ENCODE peak calls at places on chromosome 13, in four cellular contexts. T, E, Z and Q are unnamed samples.
A peak's percentile ranks its signal among the peaks of the same experiment; 100 is the strongest.

GRCh38 chr13:23509781-23510543 is 60.2 kb upstream of the TNFRSF19 start:
- DNase-seq in T (no peak), E (no peak), Z (peak; percentile 69), Q (no peak)

GRCh38 chr13:95153647-95154405 is 147.4 kb downstream of the ABCC4 start:
- DNase-seq in T (no peak), E (no peak), Z (peak; percentile 44), Q (no peak)

GRCh38 chr13:24456396-24456795 is 56.2 kb downstream of the PARP4 start:
- DNase-seq in T (no peak), E (no peak), Z (no peak), Q (no peak)

GRCh38 chr13:43805071-43805468 is 18.3 kb upstream of the ENOX1 start:
- DNase-seq in T (no peak), E (no peak), Z (peak; percentile 62), Q (no peak)

GRCh38 chr13:21234537-21234936 is 58.1 kb downstream of the MRPL57 start:
- DNase-seq in T (no peak), E (no peak), Z (no peak), Q (no peak)

GRCh38 chr13:104984296-104984818 is 1551.1 kb downstream of the EFNB2 start:
- DNase-seq in T (no peak), E (no peak), Z (peak; percentile 71), Q (no peak)

GRCh38 chr13:65435590-65435989 is 1794.5 kb downstream of the PCDH9 start:
- DNase-seq in T (no peak), E (no peak), Z (no peak), Q (no peak)

GRCh38 chr13:76903544-76904162 is 17.4 kb upstream of the KCTD12 start:
- DNase-seq in T (no peak), E (peak; percentile 59), Z (peak; percentile 87), Q (no peak)

GRCh38 chr13:100608906-100609305 is 20.3 kb upstream of the GGACT start:
- DNase-seq in T (no peak), E (no peak), Z (no peak), Q (no peak)

GRCh38 chr13:73936001-73936400 is 198.2 kb downstream of the KLF12 start:
- DNase-seq in T (no peak), E (no peak), Z (peak; percentile 7), Q (no peak)

GRCh38 chr13:92320323-92320722 is 906.3 kb upstream of the GPC6 start:
- DNase-seq in T (no peak), E (no peak), Z (no peak), Q (no peak)

GRCh38 chr13:101150998-101151397 is 265.3 kb downstream of the NALCN start:
- DNase-seq in T (no peak), E (no peak), Z (peak; percentile 3), Q (no peak)

GRCh38 chr13:79805317-79805716 is 324.4 kb downstream of the NDFIP2 start:
- DNase-seq in T (no peak), E (no peak), Z (no peak), Q (no peak)

GRCh38 chr13:94249512-94249911 is 230.0 kb downstream of the DCT start:
- DNase-seq in T (no peak), E (no peak), Z (peak; percentile 82), Q (no peak)

DNA sequence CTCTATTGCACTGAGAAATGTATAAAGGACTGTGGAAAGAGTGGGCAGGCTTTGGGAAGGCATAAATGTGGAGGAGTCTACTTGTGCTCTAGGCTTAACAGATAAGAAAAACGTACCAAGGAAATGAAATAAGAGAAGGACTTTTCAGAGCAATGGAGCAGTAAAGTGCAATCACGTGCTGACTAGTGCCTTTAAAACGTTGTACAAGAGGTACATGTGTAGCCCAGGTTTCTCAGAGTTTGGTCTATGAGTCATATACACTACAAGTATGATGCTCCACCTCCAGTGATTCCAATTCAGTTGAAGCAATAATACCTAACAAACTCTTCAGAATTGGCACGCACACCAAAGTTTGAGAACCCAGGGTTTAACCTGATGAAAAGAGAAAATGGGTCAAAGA is 13.4 kb upstream of the FNDC3A start:
- DNase-seq in T (no peak), E (no peak), Z (peak; percentile 19), Q (no peak)
- TF ChIP-seq CTCF in T (no peak), E (no peak), Z (no peak), Q (no peak)

GRCh38 chr13:52845334-52845761 is 3.1 kb downstream of the PCDH8 start:
- DNase-seq in T (no peak), E (no peak), Z (no peak), Q (no peak)

GRCh38 chr13:52847322-52847681 is 1.1 kb downstream of the PCDH8 start:
- DNase-seq in T (no peak), E (no peak), Z (no peak), Q (no peak)

GRCh38 chr13:52847682-52848432 is 583 bp downstream of the PCDH8 start:
- DNase-seq in T (no peak), E (no peak), Z (no peak), Q (no peak)

GRCh38 chr13:52845766-52846566 is 2.5 kb downstream of the PCDH8 start:
- DNase-seq in T (peak; percentile 78), E (no peak), Z (peak; percentile 32), Q (no peak)

GRCh38 chr13:52846567-52847321 is 1.7 kb downstream of the PCDH8 start:
- DNase-seq in T (peak; percentile 87), E (peak; percentile 61), Z (peak; percentile 51), Q (no peak)
- TF ChIP-seq CTCF in T (peak; percentile 70), E (no peak), Z (peak; percentile 52), Q (peak; percentile 40)

GRCh38 chr13:70571221-70571620 is 463.0 kb upstream of the KLHL1 start:
- DNase-seq in T (no peak), E (no peak), Z (no peak), Q (no peak)

GRCh38 chr13:70568571-70568970 is 460.3 kb upstream of the KLHL1 start:
- DNase-seq in T (no peak), E (peak; percentile 18), Z (peak; percentile 53), Q (no peak)
- TF ChIP-seq CTCF in T (peak; percentile 91), E (peak; percentile 62), Z (peak; percentile 53), Q (peak; percentile 93)

DNA sequence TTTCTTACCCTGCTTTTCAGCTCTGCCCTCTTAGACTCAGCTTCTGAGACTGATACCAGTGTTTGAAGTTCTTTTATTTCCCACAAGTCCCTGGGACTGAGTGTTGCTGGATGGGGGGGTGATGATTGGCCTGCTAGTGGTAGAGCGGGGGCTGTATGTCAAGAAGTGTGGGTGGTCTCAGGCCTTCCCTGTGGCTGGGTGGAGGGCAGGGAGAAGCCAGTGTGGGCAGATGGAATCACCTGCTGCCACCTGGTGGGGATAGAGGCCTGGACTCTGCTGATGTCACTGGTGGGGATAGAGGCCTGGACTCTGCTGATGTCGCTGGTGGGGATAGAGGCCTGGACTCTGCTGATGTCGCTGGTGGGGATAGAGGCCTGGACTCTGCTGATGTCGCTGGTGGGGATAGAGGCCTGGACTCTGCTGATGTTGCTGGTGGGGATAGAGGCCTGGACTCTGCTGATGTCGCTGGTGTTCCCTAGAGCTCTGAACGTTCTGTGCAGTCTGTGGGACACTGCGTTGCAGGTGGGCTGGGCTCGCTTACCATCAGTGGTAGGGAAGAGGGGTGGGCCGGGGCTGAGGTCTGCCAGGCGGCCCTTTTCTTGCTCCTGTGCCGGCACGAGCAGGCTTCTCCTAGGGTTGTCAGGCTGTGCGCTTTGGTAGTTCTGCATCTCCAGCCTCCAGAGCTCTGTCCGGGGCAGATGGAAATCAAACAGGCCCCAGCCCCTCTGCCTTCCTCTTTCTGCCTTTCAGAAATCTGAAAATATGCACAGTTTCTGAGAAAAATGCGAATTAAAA is 101.3 kb downstream of the ARHGEF7 start:
- DNase-seq in T (no peak), E (no peak), Z (peak; percentile 38), Q (no peak)
- TF ChIP-seq CTCF in T (peak; percentile 56), E (peak; percentile 10), Z (peak; percentile 48), Q (peak; percentile 38)

GRCh38 chr13:56755181-56755580 is 385.5 kb upstream of the PRR20A start:
- DNase-seq in T (no peak), E (no peak), Z (peak; percentile 2), Q (no peak)
- TF ChIP-seq CTCF in T (peak; percentile 50), E (no peak), Z (no peak), Q (peak; percentile 45)

GRCh38 chr13:47623862-47624261 is 377.2 kb downstream of the SUCLA2 start:
- DNase-seq in T (no peak), E (no peak), Z (no peak), Q (no peak)

GRCh38 chr13:47632311-47632710 is 368.8 kb downstream of the SUCLA2 start:
- DNase-seq in T (no peak), E (no peak), Z (no peak), Q (no peak)

GRCh38 chr13:47628666-47629065 is 372.4 kb downstream of the SUCLA2 start:
- DNase-seq in T (no peak), E (no peak), Z (no peak), Q (no peak)
- TF ChIP-seq CTCF in T (no peak), E (no peak), Z (no peak), Q (no peak)

GRCh38 chr13:110254751-110255553 is 52.0 kb downstream of the COL4A1 start:
- DNase-seq in T (no peak), E (peak; percentile 7), Z (no peak), Q (no peak)

GRCh38 chr13:110251227-110251791 is 55.6 kb downstream of the COL4A1 start:
- DNase-seq in T (no peak), E (no peak), Z (no peak), Q (no peak)

GRCh38 chr13:110257408-110257807 is 49.5 kb downstream of the COL4A1 start:
- DNase-seq in T (no peak), E (no peak), Z (no peak), Q (no peak)

GRCh38 chr13:110256126-110256905 is 50.6 kb downstream of the COL4A1 start:
- DNase-seq in T (no peak), E (peak; percentile 7), Z (no peak), Q (no peak)

GRCh38 chr13:110254151-110254679 is 52.7 kb downstream of the COL4A1 start:
- DNase-seq in T (no peak), E (peak; percentile 7), Z (no peak), Q (no peak)
- TF ChIP-seq CTCF in T (no peak), E (no peak), Z (no peak), Q (no peak)